ENCODE peak calls at places on chromosomes 12 and 14, in six cellular contexts. One of them, this sample, is unnamed.

GRCh38 chr14:75088566-75089373 is 19.3 kb downstream of the ZC2HC1C start:
- DNase-seq in AG09309: no peak
- DNase-seq in brain microvascular endothelial cell: peak; percentile 50
- DNase-seq in glutamatergic neuron: peak; percentile 22
- DNase-seq in left ventricle myocardium inferior: no peak
- DNase-seq in fibroblast of lung: peak; percentile 36
- DNase-seq in this sample: peak; percentile 72

GRCh38 chr12:5898874-5899273 is 46.2 kb downstream of the ANO2 start:
- DNase-seq in AG09309: no peak
- DNase-seq in brain microvascular endothelial cell: no peak
- DNase-seq in glutamatergic neuron: no peak
- DNase-seq in left ventricle myocardium inferior: no peak
- DNase-seq in fibroblast of lung: no peak
- DNase-seq in this sample: no peak

GRCh38 chr12:132071837-132072384 is 72.2 kb downstream of the DDX51 start:
- DNase-seq in AG09309: no peak
- DNase-seq in brain microvascular endothelial cell: no peak
- DNase-seq in glutamatergic neuron: no peak
- DNase-seq in left ventricle myocardium inferior: no peak
- DNase-seq in fibroblast of lung: no peak
- DNase-seq in this sample: no peak

GRCh38 chr14:77000340-77001235 is 27.9 kb downstream of the IRF2BPL start:
- DNase-seq in AG09309: no peak
- DNase-seq in brain microvascular endothelial cell: no peak
- DNase-seq in glutamatergic neuron: peak; percentile 35
- DNase-seq in left ventricle myocardium inferior: peak; percentile 32
- DNase-seq in fibroblast of lung: peak; percentile 59
- DNase-seq in this sample: no peak

GRCh38 chr12:77932216-77932615 is 101.5 kb downstream of the NAV3 start:
- DNase-seq in AG09309: no peak
- DNase-seq in brain microvascular endothelial cell: no peak
- DNase-seq in glutamatergic neuron: no peak
- DNase-seq in left ventricle myocardium inferior: no peak
- DNase-seq in fibroblast of lung: no peak
- DNase-seq in this sample: no peak

GRCh38 chr12:40469736-40470135 is 222.5 kb upstream of the CNTN1 start:
- DNase-seq in AG09309: no peak
- DNase-seq in brain microvascular endothelial cell: no peak
- DNase-seq in glutamatergic neuron: no peak
- DNase-seq in left ventricle myocardium inferior: no peak
- DNase-seq in fibroblast of lung: no peak
- DNase-seq in this sample: no peak

GRCh38 chr12:77943466-77943865 is 112.8 kb downstream of the NAV3 start:
- DNase-seq in AG09309: no peak
- DNase-seq in brain microvascular endothelial cell: peak; percentile 72
- DNase-seq in glutamatergic neuron: no peak
- DNase-seq in left ventricle myocardium inferior: no peak
- DNase-seq in fibroblast of lung: peak; percentile 86
- DNase-seq in this sample: no peak

GRCh38 chr14:106586098-106586704 is 1059.8 kb downstream of the TMEM121 start:
- DNase-seq in AG09309: no peak
- DNase-seq in brain microvascular endothelial cell: no peak
- DNase-seq in glutamatergic neuron: no peak
- DNase-seq in left ventricle myocardium inferior: no peak
- DNase-seq in fibroblast of lung: no peak
- DNase-seq in this sample: peak; percentile 60

GRCh38 chr12:75964150-75964549 is 67.4 kb downstream of the PHLDA1 start:
- DNase-seq in AG09309: no peak
- DNase-seq in brain microvascular endothelial cell: no peak
- DNase-seq in glutamatergic neuron: no peak
- DNase-seq in left ventricle myocardium inferior: peak; percentile 25
- DNase-seq in fibroblast of lung: no peak
- DNase-seq in this sample: no peak

GRCh38 chr12:107486140-107486892 is 199.3 kb upstream of the PWP1 start:
- DNase-seq in AG09309: no peak
- DNase-seq in brain microvascular endothelial cell: no peak
- DNase-seq in glutamatergic neuron: no peak
- DNase-seq in left ventricle myocardium inferior: no peak
- DNase-seq in fibroblast of lung: no peak
- DNase-seq in this sample: no peak

GRCh38 chr14:69464379-69464778 is 20.1 kb upstream of the PLEKHD1 start:
- DNase-seq in AG09309: no peak
- DNase-seq in brain microvascular endothelial cell: peak; percentile 14
- DNase-seq in glutamatergic neuron: no peak
- DNase-seq in left ventricle myocardium inferior: no peak
- DNase-seq in fibroblast of lung: peak; percentile 54
- DNase-seq in this sample: no peak
- TF ChIP-seq CTCF in AG09309: no peak
- TF ChIP-seq CTCF in brain microvascular endothelial cell: no peak
- TF ChIP-seq CTCF in glutamatergic neuron: no peak
- TF ChIP-seq CTCF in left ventricle myocardium inferior: no peak
- TF ChIP-seq CTCF in fibroblast of lung: no peak
- TF ChIP-seq CTCF in this sample: no peak

DNA sequence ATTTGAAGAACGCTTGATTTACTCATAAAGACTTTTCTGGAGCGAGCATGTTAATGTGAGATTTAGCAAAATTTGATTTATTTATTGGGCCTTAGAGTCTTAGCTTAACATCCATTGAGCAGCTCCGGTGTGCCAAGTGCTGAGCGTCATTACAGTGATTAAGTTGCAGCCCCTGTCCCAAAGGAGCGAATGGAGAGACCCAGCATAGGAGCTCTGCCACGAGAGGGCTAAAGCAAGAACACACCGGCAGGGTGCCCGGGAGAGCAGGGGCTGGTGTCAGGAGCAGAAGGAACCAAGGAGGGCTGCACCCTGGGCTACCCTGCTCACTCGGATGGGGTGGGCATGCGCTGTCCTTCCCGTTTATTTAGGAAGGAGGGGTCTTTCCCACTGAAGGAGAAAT is 50.6 kb downstream of the PPP2R5C start:
- DNase-seq in AG09309: no peak
- DNase-seq in brain microvascular endothelial cell: no peak
- DNase-seq in glutamatergic neuron: no peak
- DNase-seq in left ventricle myocardium inferior: no peak
- DNase-seq in fibroblast of lung: no peak
- DNase-seq in this sample: peak; percentile 66
- TF ChIP-seq CTCF in AG09309: no peak
- TF ChIP-seq CTCF in brain microvascular endothelial cell: no peak
- TF ChIP-seq CTCF in glutamatergic neuron: no peak
- TF ChIP-seq CTCF in left ventricle myocardium inferior: peak; percentile 30
- TF ChIP-seq CTCF in fibroblast of lung: no peak
- TF ChIP-seq CTCF in this sample: peak; percentile 46

GRCh38 chr14:102578821-102579220 is 13.6 kb upstream of the RCOR1 start:
- DNase-seq in AG09309: no peak
- DNase-seq in brain microvascular endothelial cell: no peak
- DNase-seq in glutamatergic neuron: no peak
- DNase-seq in left ventricle myocardium inferior: no peak
- DNase-seq in fibroblast of lung: no peak
- DNase-seq in this sample: no peak

GRCh38 chr14:102573591-102574046 is 18.8 kb upstream of the RCOR1 start:
- DNase-seq in AG09309: no peak
- DNase-seq in brain microvascular endothelial cell: no peak
- DNase-seq in glutamatergic neuron: no peak
- DNase-seq in left ventricle myocardium inferior: no peak
- DNase-seq in fibroblast of lung: no peak
- DNase-seq in this sample: no peak

GRCh38 chr14:102579696-102580551 is 12.5 kb upstream of the RCOR1 start:
- DNase-seq in AG09309: peak; percentile 20
- DNase-seq in brain microvascular endothelial cell: peak; percentile 43
- DNase-seq in glutamatergic neuron: no peak
- DNase-seq in left ventricle myocardium inferior: no peak
- DNase-seq in fibroblast of lung: peak; percentile 73
- DNase-seq in this sample: peak; percentile 59

GRCh38 chr14:102574840-102575478 is 17.5 kb upstream of the RCOR1 start:
- DNase-seq in AG09309: no peak
- DNase-seq in brain microvascular endothelial cell: no peak
- DNase-seq in glutamatergic neuron: no peak
- DNase-seq in left ventricle myocardium inferior: no peak
- DNase-seq in fibroblast of lung: no peak
- DNase-seq in this sample: no peak

GRCh38 chr14:102575479-102576428 is 16.7 kb upstream of the RCOR1 start:
- DNase-seq in AG09309: no peak
- DNase-seq in brain microvascular endothelial cell: no peak
- DNase-seq in glutamatergic neuron: no peak
- DNase-seq in left ventricle myocardium inferior: no peak
- DNase-seq in fibroblast of lung: no peak
- DNase-seq in this sample: no peak
- TF ChIP-seq CTCF in AG09309: no peak
- TF ChIP-seq CTCF in brain microvascular endothelial cell: no peak
- TF ChIP-seq CTCF in glutamatergic neuron: no peak
- TF ChIP-seq CTCF in left ventricle myocardium inferior: no peak
- TF ChIP-seq CTCF in fibroblast of lung: no peak
- TF ChIP-seq CTCF in this sample: no peak

GRCh38 chr14:96567289-96567899 is 65.2 kb downstream of the PAPOLA start:
- DNase-seq in AG09309: no peak
- DNase-seq in brain microvascular endothelial cell: peak; percentile 50
- DNase-seq in glutamatergic neuron: no peak
- DNase-seq in left ventricle myocardium inferior: no peak
- DNase-seq in fibroblast of lung: peak; percentile 25
- DNase-seq in this sample: no peak
- TF ChIP-seq CTCF in AG09309: peak; percentile 57
- TF ChIP-seq CTCF in brain microvascular endothelial cell: peak; percentile 53
- TF ChIP-seq CTCF in glutamatergic neuron: peak; percentile 65
- TF ChIP-seq CTCF in left ventricle myocardium inferior: peak; percentile 56
- TF ChIP-seq CTCF in fibroblast of lung: peak; percentile 64
- TF ChIP-seq CTCF in this sample: peak; percentile 72

DNA sequence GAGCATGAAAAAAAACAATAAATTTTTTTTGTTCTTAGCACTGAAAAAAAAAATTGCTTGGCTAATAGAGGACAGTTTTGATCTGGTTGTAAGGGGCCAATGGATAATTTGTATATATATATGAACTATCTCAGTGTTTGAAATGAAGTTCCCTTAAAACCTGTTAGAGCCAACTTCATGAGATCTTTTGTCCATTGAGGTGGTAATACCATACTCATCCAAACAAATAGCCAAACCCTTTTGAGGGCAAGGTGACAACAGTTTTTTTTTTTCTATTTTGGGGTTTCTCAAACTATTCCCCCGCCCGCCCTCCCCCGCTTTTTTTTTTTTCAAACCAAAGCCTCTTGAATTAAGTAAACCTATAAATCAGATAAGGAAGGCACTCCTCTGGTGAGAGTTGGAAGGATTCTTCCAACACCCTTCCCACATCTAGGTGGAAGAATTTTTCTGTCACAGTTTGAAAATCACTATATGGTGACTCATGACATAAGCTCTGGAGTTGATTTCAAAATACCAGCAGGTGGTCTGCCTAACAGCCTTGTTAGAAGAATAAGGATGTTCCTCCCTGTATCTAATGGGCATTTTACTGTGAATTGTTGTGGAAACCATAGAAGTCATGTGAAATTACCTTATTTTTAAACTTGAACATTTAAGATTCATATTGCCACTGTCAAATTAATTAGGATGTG is 10.2 kb downstream of the ARHGAP5 start:
- DNase-seq in AG09309: no peak
- DNase-seq in brain microvascular endothelial cell: peak; percentile 49
- DNase-seq in glutamatergic neuron: no peak
- DNase-seq in left ventricle myocardium inferior: no peak
- DNase-seq in fibroblast of lung: peak; percentile 85
- DNase-seq in this sample: no peak
- TF ChIP-seq CTCF in AG09309: no peak
- TF ChIP-seq CTCF in brain microvascular endothelial cell: no peak
- TF ChIP-seq CTCF in glutamatergic neuron: no peak
- TF ChIP-seq CTCF in left ventricle myocardium inferior: no peak
- TF ChIP-seq CTCF in fibroblast of lung: no peak
- TF ChIP-seq CTCF in this sample: no peak

DNA sequence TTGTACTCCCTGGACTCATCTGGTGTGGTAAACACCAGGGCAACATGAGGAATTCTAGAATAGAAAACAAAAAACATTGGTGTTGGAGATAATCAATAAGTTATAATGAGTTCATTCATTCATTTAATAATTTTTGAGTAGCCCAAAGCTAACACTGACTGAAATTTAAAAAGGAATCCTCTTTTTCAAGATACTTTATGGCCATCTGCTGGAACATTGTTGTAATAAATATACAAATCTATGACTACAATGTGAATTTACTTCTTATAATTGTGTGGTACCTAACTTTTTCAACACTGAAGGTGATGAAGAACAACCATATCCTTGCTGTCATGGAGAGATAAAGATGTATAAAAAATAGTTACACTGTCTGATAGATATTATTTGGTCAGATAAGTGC is 687.3 kb upstream of the MIS18BP1 start:
- DNase-seq in AG09309: no peak
- DNase-seq in brain microvascular endothelial cell: no peak
- DNase-seq in glutamatergic neuron: no peak
- DNase-seq in left ventricle myocardium inferior: no peak
- DNase-seq in fibroblast of lung: no peak
- DNase-seq in this sample: no peak
- TF ChIP-seq CTCF in AG09309: no peak
- TF ChIP-seq CTCF in brain microvascular endothelial cell: no peak
- TF ChIP-seq CTCF in glutamatergic neuron: no peak
- TF ChIP-seq CTCF in left ventricle myocardium inferior: no peak
- TF ChIP-seq CTCF in fibroblast of lung: no peak
- TF ChIP-seq CTCF in this sample: no peak

GRCh38 chr12:57147641-57147944 is 174 bp upstream of the LRP1-AS start:
- DNase-seq in AG09309: no peak
- DNase-seq in brain microvascular endothelial cell: peak; percentile 32
- DNase-seq in glutamatergic neuron: no peak
- DNase-seq in left ventricle myocardium inferior: no peak
- DNase-seq in fibroblast of lung: no peak
- DNase-seq in this sample: no peak

GRCh38 chr12:57150400-57150799 is 3.0 kb upstream of the LRP1-AS start:
- DNase-seq in AG09309: no peak
- DNase-seq in brain microvascular endothelial cell: no peak
- DNase-seq in glutamatergic neuron: no peak
- DNase-seq in left ventricle myocardium inferior: no peak
- DNase-seq in fibroblast of lung: no peak
- DNase-seq in this sample: no peak

GRCh38 chr12:57146925-57147640 is at the start of gene LRP1-AS:
- DNase-seq in AG09309: no peak
- DNase-seq in brain microvascular endothelial cell: no peak
- DNase-seq in glutamatergic neuron: no peak
- DNase-seq in left ventricle myocardium inferior: no peak
- DNase-seq in fibroblast of lung: no peak
- DNase-seq in this sample: no peak

GRCh38 chr12:57148469-57149308 is 1.3 kb upstream of the LRP1-AS start:
- DNase-seq in AG09309: no peak
- DNase-seq in brain microvascular endothelial cell: no peak
- DNase-seq in glutamatergic neuron: no peak
- DNase-seq in left ventricle myocardium inferior: peak; percentile 82
- DNase-seq in fibroblast of lung: no peak
- DNase-seq in this sample: no peak

DNA sequence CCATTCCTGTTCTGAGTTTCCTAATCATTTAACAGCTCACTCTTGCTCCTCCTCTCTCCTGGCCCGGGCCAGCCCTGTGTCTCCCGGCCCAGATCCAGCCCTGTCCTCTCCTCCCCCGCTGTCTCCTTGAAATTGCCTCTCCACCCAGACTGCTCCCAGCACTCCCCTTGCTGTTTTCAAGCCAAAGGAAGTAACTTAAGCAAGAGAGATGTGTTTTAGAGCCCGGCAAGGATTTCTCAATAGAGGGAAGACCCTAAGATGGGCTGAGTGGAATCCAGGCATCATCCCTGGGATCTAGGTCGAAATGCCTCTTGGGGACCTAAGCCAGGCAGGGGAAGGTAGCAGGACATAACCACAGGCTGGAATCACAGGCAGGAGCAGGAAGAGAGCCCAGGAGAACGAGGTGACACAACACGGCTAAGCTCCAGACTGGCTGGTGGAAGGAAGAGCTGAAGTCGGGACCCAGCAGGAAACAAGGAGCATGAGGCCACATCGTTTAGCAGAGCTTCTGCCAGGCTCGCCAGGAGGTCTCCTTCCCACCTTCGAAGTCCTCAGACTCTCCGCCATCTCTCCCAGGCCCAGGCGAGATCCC is 2.0 kb upstream of the LRP1-AS start:
- DNase-seq in AG09309: no peak
- DNase-seq in brain microvascular endothelial cell: peak; percentile 18
- DNase-seq in glutamatergic neuron: no peak
- DNase-seq in left ventricle myocardium inferior: peak; percentile 82
- DNase-seq in fibroblast of lung: peak; percentile 47
- DNase-seq in this sample: no peak
- TF ChIP-seq CTCF in AG09309: no peak
- TF ChIP-seq CTCF in brain microvascular endothelial cell: no peak
- TF ChIP-seq CTCF in glutamatergic neuron: no peak
- TF ChIP-seq CTCF in left ventricle myocardium inferior: no peak
- TF ChIP-seq CTCF in fibroblast of lung: no peak
- TF ChIP-seq CTCF in this sample: no peak